ENCODE peak calls at places on chromosomes 16 and 17, in four cellular contexts. R is AG20443; G is stimulated activated naive CD4-positive, alpha-beta T cell treated with Interleukin-2 at 50 U/mL for 16 hours; B is T1000. T is an unnamed sample.

GRCh38 chr16:27273670-27274522 is 5.3 kb upstream of the NSMCE1 start:
- DNase-seq in G (no peak), R (peak), B (peak), T (no peak)

GRCh38 chr17:40331743-40332641 is 23.0 kb downstream of the RARA start:
- DNase-seq in B (no peak), R (peak), G (no peak), T (peak)

GRCh38 chr16:16183562-16183961 is 39.7 kb downstream of the ABCC6 start:
- DNase-seq in B (no peak), R (no peak), G (no peak), T (no peak)

GRCh38 chr16:27698266-27698665 is 148.3 kb downstream of the KATNIP start:
- DNase-seq in R (no peak), B (no peak), G (no peak), T (no peak)

GRCh38 chr17:42129109-42129837 is 6.7 kb downstream of the HSPB9 start:
- DNase-seq in B (no peak), R (no peak), G (no peak), T (no peak)

GRCh38 chr17:65231662-65232335 is 94.6 kb downstream of the RGS9 start:
- DNase-seq in B (peak), G (peak), R (peak), T (peak)

GRCh38 chr17:29884995-29885394 is 45.0 kb downstream of the SSH2 start:
- DNase-seq in G (no peak), B (no peak), R (no peak), T (no peak)

GRCh38 chr17:11319894-11320293 is 78.9 kb downstream of the SHISA6 start:
- DNase-seq in R (no peak), G (no peak), B (no peak), T (no peak)

GRCh38 chr16:27369806-27370205 is 32.2 kb upstream of the IL21R start:
- DNase-seq in B (no peak), R (peak), G (no peak), T (peak)

GRCh38 chr16:67562918-67563707 is 787 bp downstream of the CTCF start:
- DNase-seq in G (peak), R (peak), B (peak), T (peak)

GRCh38 chr16:56145369-56145768 is 45.9 kb upstream of the GNAO1 start:
- DNase-seq in G (no peak), B (no peak), R (no peak), T (no peak)

GRCh38 chr16:65372171-65372570 is 250.3 kb upstream of the CDH11 start:
- DNase-seq in G (no peak), R (no peak), B (no peak), T (no peak)

GRCh38 chr16:67249762-67250327 is 1.1 kb downstream of the SLC9A5 start:
- DNase-seq in R (no peak), B (no peak), G (no peak), T (no peak)

GRCh38 chr17:31480067-31480466 is 88.6 kb downstream of the RAB11FIP4 start:
- DNase-seq in R (no peak), B (no peak), G (no peak), T (no peak)

GRCh38 chr16:58462997-58463891 is 36.7 kb upstream of the NDRG4 start:
- DNase-seq in R (peak), B (no peak), G (no peak), T (no peak)

GRCh38 chr17:77196251-77196650 is 55.5 kb downstream of the SEC14L1 start:
- DNase-seq in G (no peak), R (no peak), B (no peak), T (no peak)

GRCh38 chr16:89326721-89327120 is 109.2 kb downstream of the ZNF778 start:
- DNase-seq in G (no peak), B (no peak), R (no peak), T (no peak)

GRCh38 chr17:48023408-48024148 is 14.0 kb downstream of the COPZ2 start:
- DNase-seq in B (peak), R (peak), G (peak), T (peak)

GRCh38 chr16:592518-593306 is 2.8 kb downstream of the RAB40C start:
- DNase-seq in R (no peak), G (no peak), B (no peak), T (no peak)